ENCODE peak calls at places on chromosomes 2 and 18, in nine cellular contexts. G is GM23248, R is keratinocyte, L is neuronal stem cell, H is HCT116, X is colonic mucosa, D is IMR-90, Z is SK-N-SH, I is GM12878. N is an unnamed sample.

GRCh38 chr2:235005603-235006259 is 53.9 kb downstream of the SH3BP4 start:
- DNase-seq in Z (peak; percentile 70), I (no peak), L (peak; percentile 65), D (no peak), R (no peak), X (peak; percentile 68), G (peak; percentile 42), H (no peak), N (peak; percentile 94)

GRCh38 chr2:241070361-241070760 is 31.7 kb downstream of the MTERF4 start:
- DNase-seq in Z (no peak), G (no peak), L (no peak), H (no peak), R (no peak), I (no peak), D (no peak), X (no peak), N (no peak)

GRCh38 chr2:199207011-199207410 is 250.7 kb downstream of the SATB2 start:
- DNase-seq in L (no peak), G (no peak), I (no peak), H (no peak), Z (no peak), R (no peak), D (no peak), X (no peak), N (no peak)

GRCh38 chr2:14927021-14927564 is 294.6 kb downstream of the LRATD1 start:
- DNase-seq in L (no peak), Z (no peak), X (no peak), H (no peak), I (no peak), D (no peak), G (no peak), R (no peak), N (no peak)

GRCh38 chr18:37297106-37297505 is 268.5 kb downstream of the CELF4 start:
- DNase-seq in Z (no peak), I (no peak), X (no peak), R (no peak), H (no peak), D (no peak), G (no peak), L (no peak), N (no peak)

GRCh38 chr2:25758348-25758747 is 85.0 kb upstream of the DTNB start:
- DNase-seq in I (no peak), Z (no peak), G (no peak), R (no peak), L (no peak), H (no peak), D (no peak), X (no peak), N (no peak)

GRCh38 chr18:75438891-75439290 is 11.4 kb upstream of the SMIM21 start:
- DNase-seq in X (no peak), Z (no peak), D (peak; percentile 49), H (no peak), R (no peak), G (peak; percentile 32), I (no peak), L (no peak), N (no peak)

GRCh38 chr2:193907561-193907960 is 1712.8 kb upstream of the TMEFF2 start:
- DNase-seq in H (no peak), X (no peak), L (no peak), I (no peak), R (no peak), D (no peak), G (no peak), Z (no peak), N (no peak)

GRCh38 chr2:37415128-37415817 is 70.8 kb downstream of the QPCT start:
- DNase-seq in L (no peak), G (peak; percentile 36), D (peak; percentile 54), X (no peak), R (no peak), Z (peak; percentile 49), H (no peak), I (no peak), N (peak; percentile 57)

GRCh38 chr2:188024811-188025210 is 266.9 kb upstream of the GULP1 start:
- DNase-seq in Z (no peak), H (no peak), X (no peak), R (no peak), I (no peak), D (peak; percentile 42), L (no peak), G (no peak), N (no peak)

GRCh38 chr2:222919841-222920609 is 59.2 kb downstream of the ACSL3 start:
- DNase-seq in G (peak; percentile 95), Z (no peak), L (no peak), I (no peak), D (peak; percentile 96), H (no peak), X (no peak), R (no peak), N (no peak)

GRCh38 chr2:214731008-214731407 is 78.5 kb downstream of the BARD1 start:
- DNase-seq in D (no peak), Z (no peak), R (no peak), I (peak; percentile 45), H (no peak), G (no peak), X (no peak), L (no peak), N (no peak)

GRCh38 chr2:220641137-220641536 is 931.0 kb downstream of the EPHA4 start:
- DNase-seq in Z (no peak), X (no peak), G (no peak), H (no peak), D (no peak), R (no peak), L (no peak), I (no peak), N (no peak)

GRCh38 chr2:217588266-217588665 is 414.5 kb downstream of the TNS1 start:
- DNase-seq in H (no peak), L (no peak), R (no peak), I (no peak), X (no peak), G (no peak), D (no peak), Z (no peak), N (no peak)

GRCh38 chr2:43333656-43334144 is 107.3 kb upstream of the ZFP36L2 start:
- DNase-seq in L (no peak), I (no peak), X (peak; percentile 22), G (peak; percentile 61), D (peak; percentile 66), H (no peak), R (peak; percentile 15), Z (no peak), N (no peak)
- H3K27ac ChIP-seq in L (no peak overlapping the region), I (peak overlapping the region; percentile 4), X (peak overlapping the region; percentile 36), G (peak overlapping the region; percentile 50), D (peak overlapping the region; percentile 86), H (no peak overlapping the region), R (peak overlapping the region; percentile 59), Z (peak overlapping the region; percentile 56), N (no peak overlapping the region)

DNA sequence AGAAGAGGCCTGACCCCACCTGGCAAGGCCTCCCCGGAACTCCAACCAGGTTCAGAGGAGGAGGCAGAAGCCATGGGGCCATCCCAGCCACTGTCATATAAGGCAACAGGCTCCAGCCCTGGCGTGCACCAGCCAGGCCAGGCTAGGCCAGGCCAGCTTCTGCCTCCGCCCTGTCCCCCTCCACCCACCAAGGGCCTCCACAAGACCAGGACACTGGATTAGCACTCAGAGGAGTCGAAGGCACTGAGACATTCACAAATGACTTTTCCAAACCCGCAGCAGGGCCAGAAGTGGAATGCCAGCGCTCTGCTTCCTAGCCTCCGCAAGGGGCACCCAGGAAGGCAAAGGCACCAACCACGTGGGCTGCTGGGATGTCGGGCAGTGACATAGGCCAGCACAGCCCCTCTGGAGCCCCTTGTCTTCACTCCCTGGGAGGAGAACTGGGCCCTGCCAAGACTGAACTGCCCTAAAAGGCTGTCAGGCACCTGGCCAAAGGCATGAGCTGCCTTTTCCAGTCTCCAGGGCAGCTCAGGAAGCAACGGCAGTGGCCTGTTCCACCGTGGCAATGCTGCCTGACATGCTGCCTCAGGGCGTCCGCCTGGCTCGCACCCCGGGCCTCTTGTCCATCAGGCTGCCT is 37.6 kb upstream of the SEMA4C start:
- DNase-seq in I (no peak), G (peak; percentile 62), Z (peak; percentile 79), D (peak; percentile 24), R (no peak), H (no peak), X (peak; percentile 52), L (peak; percentile 71), N (peak; percentile 93)
- H3K9ac ChIP-seq in I (no peak overlapping the region), G (peak overlapping the region; percentile 58), Z (no peak overlapping the region), D (no peak overlapping the region), R (no peak overlapping the region), H (no peak overlapping the region), X (no peak overlapping the region), L (no peak overlapping the region), N (no peak overlapping the region)

GRCh38 chr18:50665519-50665918 is 105.6 kb downstream of the MAPK4 start:
- DNase-seq in R (no peak), I (no peak), D (no peak), G (no peak), L (no peak), X (no peak), H (no peak), Z (no peak), N (peak; percentile 27)
- H3K27ac ChIP-seq in R (no peak overlapping the region), I (no peak overlapping the region), D (no peak overlapping the region), G (no peak overlapping the region), L (no peak overlapping the region), X (no peak overlapping the region), H (no peak overlapping the region), Z (no peak overlapping the region), N (no peak overlapping the region)

GRCh38 chr2:42115588-42115987 is 53.6 kb upstream of the EML4 start:
- DNase-seq in R (no peak), D (no peak), X (no peak), L (no peak), I (no peak), G (no peak), H (no peak), Z (no peak), N (peak; percentile 11)

GRCh38 chr2:42117923-42118758 is 51.0 kb upstream of the EML4 start:
- DNase-seq in L (no peak), R (no peak), I (peak; percentile 56), D (peak; percentile 78), H (no peak), G (peak; percentile 89), X (no peak), Z (no peak), N (peak; percentile 58)

GRCh38 chr2:42116195-42117181 is 52.7 kb upstream of the EML4 start:
- DNase-seq in G (peak; percentile 72), H (no peak), X (no peak), Z (no peak), R (no peak), I (no peak), D (peak; percentile 70), L (no peak), N (no peak)

GRCh38 chr2:42117182-42117579 is 52.0 kb upstream of the EML4 start:
- DNase-seq in H (no peak), L (no peak), X (no peak), G (no peak), R (no peak), Z (no peak), I (no peak), D (no peak), N (no peak)

DNA sequence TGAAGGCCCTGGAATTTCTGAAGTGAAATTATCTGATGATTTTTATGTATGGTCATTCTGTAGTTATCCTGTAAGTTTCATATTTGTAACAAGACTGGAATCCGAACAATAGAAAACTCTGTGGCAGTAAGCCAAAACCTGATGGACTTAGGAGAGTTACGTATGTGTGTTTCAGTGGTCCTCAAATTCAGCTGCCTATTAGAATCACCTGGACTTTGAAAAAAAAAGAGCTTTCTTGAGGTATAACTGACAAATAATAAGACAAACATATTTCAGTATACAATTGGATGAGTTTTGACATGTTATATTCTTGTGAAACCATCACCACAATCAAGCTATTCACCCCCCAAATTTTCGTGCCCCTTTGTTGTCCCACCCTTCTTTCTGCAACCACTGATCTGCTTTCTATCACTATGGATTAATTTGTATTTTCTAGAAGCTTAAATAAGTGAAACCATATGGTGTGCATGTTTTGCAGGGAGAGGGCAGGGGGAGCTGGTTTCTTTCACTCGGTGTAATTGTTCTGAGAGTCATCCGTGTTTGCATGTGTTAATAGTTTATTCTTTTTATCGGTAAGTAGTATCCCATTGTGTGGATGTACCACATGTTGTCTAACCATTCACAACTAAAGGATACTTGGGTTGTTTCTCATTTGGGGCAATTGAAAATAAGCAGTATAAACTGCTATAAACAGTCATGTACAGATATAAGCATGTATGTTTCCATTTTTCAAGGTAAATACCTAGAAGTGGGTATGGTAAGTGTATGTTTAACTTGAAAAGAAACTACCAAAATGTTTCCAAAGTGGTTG is 50.2 kb upstream of the EML4 start:
- DNase-seq in I (no peak), D (no peak), R (no peak), L (no peak), G (no peak), H (no peak), Z (no peak), X (no peak), N (no peak)
- H3K9ac ChIP-seq in I (no peak overlapping the region), D (no peak overlapping the region), R (no peak overlapping the region), L (no peak overlapping the region), G (no peak overlapping the region), H (no peak overlapping the region), Z (peak overlapping the region; percentile 42), X (no peak overlapping the region), N (no peak overlapping the region)